ENCODE peak calls at places on chromosomes 1 and 21, in four cellular contexts. J, Q, B and X are unnamed samples.

GRCh38 chr1:111227875-111228747 is 598 bp downstream of the CHI3L2 start:
- DNase-seq in J (no peak), Q (no peak), B (no peak), X (no peak)

GRCh38 chr1:110449661-110450651 is 993 bp upstream of the PROK1 start:
- DNase-seq in J (peak), Q (no peak), B (peak), X (no peak)

GRCh38 chr1:70487910-70488665 is 77.0 kb downstream of the CTH start:
- DNase-seq in J (no peak), Q (peak), B (peak), X (no peak)

GRCh38 chr1:159937014-159937750 is 8.2 kb downstream of the IGSF9 start:
- DNase-seq in J (no peak), Q (no peak), B (no peak), X (no peak)

GRCh38 chr1:44822131-44822701 is 13.9 kb downstream of the BTBD19 start:
- DNase-seq in J (no peak), Q (no peak), B (no peak), X (no peak)

GRCh38 chr1:60904079-60904852 is 178.1 kb upstream of the NFIA start:
- DNase-seq in J (peak), Q (no peak), B (no peak), X (no peak)

GRCh38 chr21:43703068-43703880 is 15.7 kb upstream of the PDXK start:
- DNase-seq in J (no peak), Q (no peak), B (no peak), X (no peak)

GRCh38 chr21:16541366-16541765 is 811.6 kb downstream of the USP25 start:
- DNase-seq in J (no peak), Q (no peak), B (no peak), X (no peak)

GRCh38 chr1:203621559-203622130 is 5.0 kb upstream of the ATP2B4 start:
- DNase-seq in J (no peak), Q (no peak), B (no peak), X (no peak)

GRCh38 chr1:54807756-54808155 is 6.6 kb upstream of the TTC22 start:
- DNase-seq in J (no peak), Q (no peak), B (no peak), X (no peak)

GRCh38 chr1:113389356-113389952 is 861 bp upstream of the MAGI3 start:
- DNase-seq in J (no peak), Q (no peak), B (no peak), X (no peak)

GRCh38 chr21:42496839-42497202 is 797 bp upstream of the RSPH1 start:
- DNase-seq in J (no peak), Q (no peak), B (no peak), X (no peak)

GRCh38 chr1:202624088-202624780 is 86.0 kb downstream of the SYT2 start:
- DNase-seq in J (no peak), Q (no peak), B (no peak), X (no peak)

GRCh38 chr1:161153682-161154337 is at the start of gene UFC1:
- DNase-seq in J (peak), Q (peak), B (peak), X (peak)

GRCh38 chr21:42737969-42738590 is 84.7 kb downstream of the PDE9A start:
- DNase-seq in J (no peak), Q (no peak), B (no peak), X (no peak)

GRCh38 chr1:179296831-179297377 is 3.3 kb downstream of the SOAT1 start:
- DNase-seq in J (no peak), Q (no peak), B (no peak), X (no peak)

GRCh38 chr1:44110916-44111315 is 7.7 kb upstream of the KLF17 start:
- DNase-seq in J (no peak), Q (no peak), B (no peak), X (no peak)

GRCh38 chr1:204107892-204108291 is 35.0 kb downstream of the SOX13 start:
- DNase-seq in J (no peak), Q (no peak), B (no peak), X (no peak)